ENCODE peak calls at places on chromosomes 7 and 10, in four cellular contexts. One of them, this sample, is unnamed.

GRCh38 chr7:99386584-99387238 is 12.2 kb downstream of the ARPC1B start:
- DNase-seq in SK-N-SH: peak
- DNase-seq in transverse colon: no peak
- DNase-seq in HCT116: no peak
- DNase-seq in this sample: peak

GRCh38 chr10:105023223-105023622 is 382.1 kb downstream of the SORCS3 start:
- DNase-seq in SK-N-SH: no peak
- DNase-seq in transverse colon: no peak
- DNase-seq in HCT116: no peak
- DNase-seq in this sample: no peak

GRCh38 chr10:102776779-102777417 is 33.1 kb downstream of the WBP1L start:
- DNase-seq in SK-N-SH: peak
- DNase-seq in transverse colon: peak
- DNase-seq in HCT116: no peak
- DNase-seq in this sample: peak

GRCh38 chr10:103759100-103759781 is 96.1 kb downstream of the SH3PXD2A start:
- DNase-seq in SK-N-SH: peak
- DNase-seq in transverse colon: peak
- DNase-seq in HCT116: no peak
- DNase-seq in this sample: no peak

GRCh38 chr10:59126277-59126676 is 50.2 kb upstream of the PHYHIPL start:
- DNase-seq in SK-N-SH: no peak
- DNase-seq in transverse colon: no peak
- DNase-seq in HCT116: no peak
- DNase-seq in this sample: no peak

GRCh38 chr7:36318116-36318515 is 71.5 kb upstream of the ANLN start:
- DNase-seq in SK-N-SH: no peak
- DNase-seq in transverse colon: no peak
- DNase-seq in HCT116: no peak
- DNase-seq in this sample: no peak

GRCh38 chr7:134315679-134316538 is 821 bp downstream of the SLC35B4 start:
- DNase-seq in SK-N-SH: peak
- DNase-seq in transverse colon: no peak
- DNase-seq in HCT116: no peak
- DNase-seq in this sample: peak

GRCh38 chr7:1939434-1940401 is 269.6 kb downstream of the ELFN1 start:
- DNase-seq in SK-N-SH: no peak
- DNase-seq in transverse colon: no peak
- DNase-seq in HCT116: no peak
- DNase-seq in this sample: no peak

GRCh38 chr10:68202965-68203358 is 29.0 kb downstream of the ATOH7 start:
- DNase-seq in SK-N-SH: no peak
- DNase-seq in transverse colon: no peak
- DNase-seq in HCT116: no peak
- DNase-seq in this sample: no peak

GRCh38 chr7:102072003-102072402 is 214.7 kb upstream of the SH2B2 start:
- DNase-seq in SK-N-SH: no peak
- DNase-seq in transverse colon: no peak
- DNase-seq in HCT116: no peak
- DNase-seq in this sample: no peak

GRCh38 chr7:101935521-101936141 is 118.2 kb downstream of the CUX1 start:
- DNase-seq in SK-N-SH: no peak
- DNase-seq in transverse colon: peak
- DNase-seq in HCT116: no peak
- DNase-seq in this sample: no peak

GRCh38 chr10:104032144-104032775 is 53.4 kb downstream of the COL17A1 start:
- DNase-seq in SK-N-SH: no peak
- DNase-seq in transverse colon: no peak
- DNase-seq in HCT116: no peak
- DNase-seq in this sample: peak

GRCh38 chr10:5165738-5166137 is 19.2 kb downstream of the AKR1C8 start:
- DNase-seq in SK-N-SH: peak
- DNase-seq in transverse colon: no peak
- DNase-seq in HCT116: peak
- DNase-seq in this sample: peak

GRCh38 chr10:69515699-69516547 is 57.3 kb downstream of the NEUROG3 start:
- DNase-seq in SK-N-SH: peak
- DNase-seq in transverse colon: peak
- DNase-seq in HCT116: peak
- DNase-seq in this sample: peak

GRCh38 chr7:155731375-155731774 is 80.9 kb downstream of the SHH start:
- DNase-seq in SK-N-SH: no peak
- DNase-seq in transverse colon: no peak
- DNase-seq in HCT116: no peak
- DNase-seq in this sample: no peak

GRCh38 chr7:29598607-29599006 is 35.0 kb downstream of the PRR15 start:
- DNase-seq in SK-N-SH: no peak
- DNase-seq in transverse colon: peak
- DNase-seq in HCT116: no peak
- DNase-seq in this sample: no peak
- TF ChIP-seq POLR2AphosphoS5 in SK-N-SH: no peak
- TF ChIP-seq POLR2AphosphoS5 in transverse colon: peak
- TF ChIP-seq POLR2AphosphoS5 in HCT116: no peak
- TF ChIP-seq POLR2AphosphoS5 in this sample: no peak

GRCh38 chr7:65269150-65269856 is 104.4 kb upstream of the ZNF92 start:
- DNase-seq in SK-N-SH: peak
- DNase-seq in transverse colon: no peak
- DNase-seq in HCT116: peak
- DNase-seq in this sample: peak
- TF ChIP-seq POLR2AphosphoS5 in SK-N-SH: peak
- TF ChIP-seq POLR2AphosphoS5 in transverse colon: no peak
- TF ChIP-seq POLR2AphosphoS5 in HCT116: no peak
- TF ChIP-seq POLR2AphosphoS5 in this sample: peak

GRCh38 chr7:149873074-149873967 is 448 bp upstream of the ATP6V0E2 start:
- DNase-seq in SK-N-SH: peak
- DNase-seq in transverse colon: peak
- DNase-seq in HCT116: peak
- DNase-seq in this sample: peak

GRCh38 chr7:149872419-149873073 is 1.2 kb upstream of the ATP6V0E2 start:
- DNase-seq in SK-N-SH: peak
- DNase-seq in transverse colon: peak
- DNase-seq in HCT116: no peak
- DNase-seq in this sample: peak

GRCh38 chr7:149875396-149875795 is 1.6 kb downstream of the ATP6V0E2 start:
- DNase-seq in SK-N-SH: no peak
- DNase-seq in transverse colon: no peak
- DNase-seq in HCT116: no peak
- DNase-seq in this sample: no peak

GRCh38 chr7:149874644-149875028 is 867 bp downstream of the ATP6V0E2 start:
- DNase-seq in SK-N-SH: no peak
- DNase-seq in transverse colon: no peak
- DNase-seq in HCT116: no peak
- DNase-seq in this sample: no peak

GRCh38 chr7:149873968-149874643 is at the start of gene ATP6V0E2:
- DNase-seq in SK-N-SH: no peak
- DNase-seq in transverse colon: no peak
- DNase-seq in HCT116: no peak
- DNase-seq in this sample: peak
- TF ChIP-seq POLR2AphosphoS5 in SK-N-SH: peak
- TF ChIP-seq POLR2AphosphoS5 in transverse colon: no peak
- TF ChIP-seq POLR2AphosphoS5 in HCT116: peak
- TF ChIP-seq POLR2AphosphoS5 in this sample: peak

DNA sequence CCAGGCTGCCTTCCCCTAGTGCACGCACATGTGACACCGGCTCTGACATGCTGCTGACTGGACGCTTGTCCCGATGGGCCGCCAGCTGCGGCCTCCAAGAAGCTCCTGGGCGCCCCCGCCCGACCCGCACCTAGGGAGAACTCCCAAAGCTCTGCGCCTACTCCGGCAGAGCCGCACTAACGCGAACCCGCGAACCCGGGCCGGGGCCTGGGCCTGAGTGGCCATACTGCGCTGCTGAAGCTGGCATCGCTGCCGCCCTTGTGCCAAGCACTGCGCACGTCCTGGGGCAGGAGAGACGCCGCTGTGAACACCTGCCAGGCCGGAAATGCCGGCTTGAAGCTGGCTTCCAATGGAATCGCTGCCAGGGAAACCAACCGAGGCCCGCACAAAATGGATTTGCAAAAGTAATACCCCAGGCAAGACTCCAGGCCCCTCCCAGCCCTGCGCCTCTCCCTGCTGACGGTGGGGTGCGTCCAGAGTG is 85.1 kb downstream of the WASHC2A start:
- DNase-seq in SK-N-SH: peak
- DNase-seq in transverse colon: no peak
- DNase-seq in HCT116: no peak
- DNase-seq in this sample: peak
- TF ChIP-seq POLR2AphosphoS5 in SK-N-SH: no peak
- TF ChIP-seq POLR2AphosphoS5 in transverse colon: no peak
- TF ChIP-seq POLR2AphosphoS5 in HCT116: no peak
- TF ChIP-seq POLR2AphosphoS5 in this sample: no peak

GRCh38 chr7:129187681-129188371 is 607 bp upstream of the SMO start:
- DNase-seq in SK-N-SH: no peak
- DNase-seq in transverse colon: no peak
- DNase-seq in HCT116: no peak
- DNase-seq in this sample: no peak

GRCh38 chr7:129186749-129187260 is 1.6 kb upstream of the SMO start:
- DNase-seq in SK-N-SH: no peak
- DNase-seq in transverse colon: no peak
- DNase-seq in HCT116: no peak
- DNase-seq in this sample: no peak

GRCh38 chr7:129188892-129189660 is 643 bp downstream of the SMO start:
- DNase-seq in SK-N-SH: peak
- DNase-seq in transverse colon: no peak
- DNase-seq in HCT116: no peak
- DNase-seq in this sample: peak

GRCh38 chr7:129189661-129190310 is 1.4 kb downstream of the SMO start:
- DNase-seq in SK-N-SH: no peak
- DNase-seq in transverse colon: no peak
- DNase-seq in HCT116: no peak
- DNase-seq in this sample: no peak

GRCh38 chr7:129188372-129188891 is at the start of gene SMO:
- DNase-seq in SK-N-SH: peak
- DNase-seq in transverse colon: peak
- DNase-seq in HCT116: no peak
- DNase-seq in this sample: peak
- TF ChIP-seq POLR2AphosphoS5 in SK-N-SH: peak
- TF ChIP-seq POLR2AphosphoS5 in transverse colon: no peak
- TF ChIP-seq POLR2AphosphoS5 in HCT116: peak
- TF ChIP-seq POLR2AphosphoS5 in this sample: peak

GRCh38 chr7:75905785-75906604 is 9.0 kb upstream of the POR start:
- DNase-seq in SK-N-SH: no peak
- DNase-seq in transverse colon: peak
- DNase-seq in HCT116: no peak
- DNase-seq in this sample: peak
- TF ChIP-seq POLR2AphosphoS5 in SK-N-SH: no peak
- TF ChIP-seq POLR2AphosphoS5 in transverse colon: peak
- TF ChIP-seq POLR2AphosphoS5 in HCT116: no peak
- TF ChIP-seq POLR2AphosphoS5 in this sample: no peak

GRCh38 chr10:46248651-46249131 is 38.1 kb upstream of the ANTXRL start:
- DNase-seq in SK-N-SH: no peak
- DNase-seq in transverse colon: no peak
- DNase-seq in HCT116: no peak
- DNase-seq in this sample: no peak
- TF ChIP-seq POLR2AphosphoS5 in SK-N-SH: no peak
- TF ChIP-seq POLR2AphosphoS5 in transverse colon: no peak
- TF ChIP-seq POLR2AphosphoS5 in HCT116: no peak
- TF ChIP-seq POLR2AphosphoS5 in this sample: no peak

GRCh38 chr10:100535715-100536353 is at the start of gene HIF1AN:
- DNase-seq in SK-N-SH: peak
- DNase-seq in transverse colon: peak
- DNase-seq in HCT116: peak
- DNase-seq in this sample: peak
- TF ChIP-seq POLR2AphosphoS5 in SK-N-SH: peak
- TF ChIP-seq POLR2AphosphoS5 in transverse colon: peak
- TF ChIP-seq POLR2AphosphoS5 in HCT116: peak
- TF ChIP-seq POLR2AphosphoS5 in this sample: peak